ENCODE peak calls at places on chromosomes 6 and 20, in nine cellular contexts. One of them, this sample, is unnamed. For H3K4me1, the result is how much of the 10 kb centered on the place peaks cover.

GRCh38 chr6:124441430-124441829 is 520.8 kb upstream of the RNF217 start:
- DNase-seq in PC-3: no peak
- DNase-seq in cardiac muscle cell: no peak
- DNase-seq in Peyer's patch: no peak
- DNase-seq in GM12878: no peak
- DNase-seq in OCI-LY7: no peak
- DNase-seq in heart right ventricle: no peak
- DNase-seq in ovary: no peak
- DNase-seq in CD8-positive, alpha-beta memory T cell: no peak
- DNase-seq in this sample: no peak

GRCh38 chr20:29878281-29878741 is 1379.2 kb upstream of the DEFB115 start:
- DNase-seq in OCI-LY7: no peak
- DNase-seq in cardiac muscle cell: no peak
- DNase-seq in CD8-positive, alpha-beta memory T cell: no peak
- DNase-seq in PC-3: peak
- DNase-seq in GM12878: no peak
- DNase-seq in heart right ventricle: no peak
- DNase-seq in Peyer's patch: peak
- DNase-seq in ovary: no peak
- DNase-seq in this sample: no peak

GRCh38 chr6:38679668-38680067 is 23.3 kb downstream of the GLO1 start:
- DNase-seq in PC-3: no peak
- DNase-seq in Peyer's patch: no peak
- DNase-seq in GM12878: no peak
- DNase-seq in CD8-positive, alpha-beta memory T cell: no peak
- DNase-seq in cardiac muscle cell: no peak
- DNase-seq in ovary: no peak
- DNase-seq in OCI-LY7: no peak
- DNase-seq in heart right ventricle: no peak
- DNase-seq in this sample: no peak

GRCh38 chr6:162733489-162733888 is 5.7 kb downstream of the PACRG start:
- DNase-seq in OCI-LY7: peak
- DNase-seq in ovary: no peak
- DNase-seq in CD8-positive, alpha-beta memory T cell: no peak
- DNase-seq in GM12878: no peak
- DNase-seq in heart right ventricle: no peak
- DNase-seq in Peyer's patch: no peak
- DNase-seq in PC-3: no peak
- DNase-seq in cardiac muscle cell: no peak
- DNase-seq in this sample: no peak

GRCh38 chr6:30391240-30391639 is 46.3 kb downstream of the RPP21 start:
- DNase-seq in ovary: no peak
- DNase-seq in cardiac muscle cell: no peak
- DNase-seq in heart right ventricle: no peak
- DNase-seq in GM12878: no peak
- DNase-seq in Peyer's patch: no peak
- DNase-seq in PC-3: no peak
- DNase-seq in OCI-LY7: no peak
- DNase-seq in CD8-positive, alpha-beta memory T cell: no peak
- DNase-seq in this sample: no peak

GRCh38 chr6:1819007-1819406 is 209.3 kb downstream of the FOXC1 start:
- DNase-seq in heart right ventricle: no peak
- DNase-seq in CD8-positive, alpha-beta memory T cell: no peak
- DNase-seq in GM12878: no peak
- DNase-seq in cardiac muscle cell: no peak
- DNase-seq in PC-3: no peak
- DNase-seq in Peyer's patch: no peak
- DNase-seq in OCI-LY7: no peak
- DNase-seq in ovary: no peak
- DNase-seq in this sample: no peak

GRCh38 chr6:132830236-132830799 is 15.9 kb downstream of the RPS12 start:
- DNase-seq in PC-3: peak
- DNase-seq in heart right ventricle: peak
- DNase-seq in Peyer's patch: no peak
- DNase-seq in OCI-LY7: peak
- DNase-seq in GM12878: no peak
- DNase-seq in CD8-positive, alpha-beta memory T cell: no peak
- DNase-seq in ovary: no peak
- DNase-seq in cardiac muscle cell: peak
- DNase-seq in this sample: no peak

GRCh38 chr6:21753571-21754108 is 160.1 kb downstream of the SOX4 start:
- DNase-seq in ovary: no peak
- DNase-seq in OCI-LY7: no peak
- DNase-seq in Peyer's patch: no peak
- DNase-seq in GM12878: no peak
- DNase-seq in cardiac muscle cell: no peak
- DNase-seq in PC-3: peak
- DNase-seq in heart right ventricle: no peak
- DNase-seq in CD8-positive, alpha-beta memory T cell: no peak
- DNase-seq in this sample: no peak

GRCh38 chr6:2810092-2810671 is 31.5 kb downstream of the SERPINB1 start:
- DNase-seq in cardiac muscle cell: no peak
- DNase-seq in GM12878: no peak
- DNase-seq in ovary: no peak
- DNase-seq in Peyer's patch: no peak
- DNase-seq in heart right ventricle: no peak
- DNase-seq in PC-3: peak
- DNase-seq in OCI-LY7: no peak
- DNase-seq in CD8-positive, alpha-beta memory T cell: no peak
- DNase-seq in this sample: no peak

GRCh38 chr6:4055420-4056041 is 23.4 kb downstream of the FAM217A start:
- DNase-seq in OCI-LY7: peak
- DNase-seq in PC-3: peak
- DNase-seq in ovary: no peak
- DNase-seq in heart right ventricle: peak
- DNase-seq in Peyer's patch: no peak
- DNase-seq in CD8-positive, alpha-beta memory T cell: no peak
- DNase-seq in cardiac muscle cell: no peak
- DNase-seq in GM12878: no peak
- DNase-seq in this sample: no peak

GRCh38 chr6:75409928-75410327 is 83.7 kb downstream of the FILIP1 start:
- DNase-seq in heart right ventricle: no peak
- DNase-seq in Peyer's patch: no peak
- DNase-seq in CD8-positive, alpha-beta memory T cell: no peak
- DNase-seq in ovary: no peak
- DNase-seq in GM12878: no peak
- DNase-seq in OCI-LY7: no peak
- DNase-seq in PC-3: no peak
- DNase-seq in cardiac muscle cell: no peak
- DNase-seq in this sample: no peak

GRCh38 chr6:12311106-12311505 is 20.9 kb downstream of the EDN1 start:
- DNase-seq in cardiac muscle cell: no peak
- DNase-seq in OCI-LY7: no peak
- DNase-seq in GM12878: no peak
- DNase-seq in Peyer's patch: no peak
- DNase-seq in PC-3: peak
- DNase-seq in CD8-positive, alpha-beta memory T cell: no peak
- DNase-seq in ovary: no peak
- DNase-seq in heart right ventricle: no peak
- DNase-seq in this sample: no peak

GRCh38 chr20:35773154-35773751 is 1.4 kb downstream of the PHF20 start:
- DNase-seq in GM12878: peak
- DNase-seq in Peyer's patch: no peak
- DNase-seq in OCI-LY7: peak
- DNase-seq in CD8-positive, alpha-beta memory T cell: peak
- DNase-seq in cardiac muscle cell: no peak
- DNase-seq in ovary: no peak
- DNase-seq in PC-3: peak
- DNase-seq in heart right ventricle: peak
- DNase-seq in this sample: peak

GRCh38 chr6:97630592-97630991 is 347.6 kb upstream of the MMS22L start:
- DNase-seq in Peyer's patch: no peak
- DNase-seq in ovary: no peak
- DNase-seq in OCI-LY7: no peak
- DNase-seq in CD8-positive, alpha-beta memory T cell: no peak
- DNase-seq in cardiac muscle cell: no peak
- DNase-seq in PC-3: peak
- DNase-seq in heart right ventricle: no peak
- DNase-seq in GM12878: no peak
- DNase-seq in this sample: no peak

GRCh38 chr6:139519571-139520031 is 145.2 kb upstream of the CITED2 start:
- DNase-seq in Peyer's patch: no peak
- DNase-seq in OCI-LY7: no peak
- DNase-seq in PC-3: no peak
- DNase-seq in heart right ventricle: no peak
- DNase-seq in ovary: no peak
- DNase-seq in CD8-positive, alpha-beta memory T cell: no peak
- DNase-seq in GM12878: no peak
- DNase-seq in cardiac muscle cell: no peak
- DNase-seq in this sample: no peak

GRCh38 chr20:4060054-4060795 is 44.9 kb upstream of the RNF24 start:
- DNase-seq in ovary: no peak
- DNase-seq in heart right ventricle: peak
- DNase-seq in OCI-LY7: no peak
- DNase-seq in CD8-positive, alpha-beta memory T cell: no peak
- DNase-seq in PC-3: no peak
- DNase-seq in cardiac muscle cell: no peak
- DNase-seq in Peyer's patch: peak
- DNase-seq in GM12878: peak
- DNase-seq in this sample: peak

GRCh38 chr6:152290693-152291092 is 346.5 kb downstream of the SYNE1 start:
- DNase-seq in Peyer's patch: no peak
- DNase-seq in heart right ventricle: no peak
- DNase-seq in GM12878: no peak
- DNase-seq in CD8-positive, alpha-beta memory T cell: no peak
- DNase-seq in OCI-LY7: no peak
- DNase-seq in PC-3: no peak
- DNase-seq in ovary: no peak
- DNase-seq in cardiac muscle cell: no peak
- DNase-seq in this sample: no peak

GRCh38 chr6:149316740-149317655 is 514 bp upstream of the TAB2 start:
- DNase-seq in PC-3: peak
- DNase-seq in CD8-positive, alpha-beta memory T cell: peak
- DNase-seq in OCI-LY7: peak
- DNase-seq in GM12878: peak
- DNase-seq in cardiac muscle cell: peak
- DNase-seq in heart right ventricle: peak
- DNase-seq in Peyer's patch: peak
- DNase-seq in ovary: peak
- DNase-seq in this sample: peak

GRCh38 chr20:10313701-10314100 is 95.1 kb downstream of the SNAP25 start:
- DNase-seq in cardiac muscle cell: peak
- DNase-seq in OCI-LY7: no peak
- DNase-seq in heart right ventricle: no peak
- DNase-seq in Peyer's patch: no peak
- DNase-seq in PC-3: no peak
- DNase-seq in GM12878: no peak
- DNase-seq in CD8-positive, alpha-beta memory T cell: no peak
- DNase-seq in ovary: no peak
- DNase-seq in this sample: no peak

GRCh38 chr20:36162272-36162966 is 7.9 kb downstream of the EPB41L1 start:
- DNase-seq in PC-3: no peak
- DNase-seq in ovary: no peak
- DNase-seq in cardiac muscle cell: no peak
- DNase-seq in Peyer's patch: no peak
- DNase-seq in OCI-LY7: no peak
- DNase-seq in heart right ventricle: no peak
- DNase-seq in CD8-positive, alpha-beta memory T cell: no peak
- DNase-seq in GM12878: no peak
- DNase-seq in this sample: no peak

GRCh38 chr6:139373154-139373927 is 1.1 kb downstream of the CITED2 start:
- DNase-seq in Peyer's patch: peak
- DNase-seq in cardiac muscle cell: peak
- DNase-seq in PC-3: peak
- DNase-seq in ovary: peak
- DNase-seq in CD8-positive, alpha-beta memory T cell: peak
- DNase-seq in GM12878: peak
- DNase-seq in heart right ventricle: peak
- DNase-seq in OCI-LY7: peak
- DNase-seq in this sample: peak

GRCh38 chr6:12851123-12851695 is 134.6 kb downstream of the PHACTR1 start:
- DNase-seq in PC-3: no peak
- DNase-seq in heart right ventricle: no peak
- DNase-seq in ovary: no peak
- DNase-seq in GM12878: no peak
- DNase-seq in OCI-LY7: no peak
- DNase-seq in Peyer's patch: no peak
- DNase-seq in cardiac muscle cell: no peak
- DNase-seq in CD8-positive, alpha-beta memory T cell: no peak
- DNase-seq in this sample: no peak

DNA sequence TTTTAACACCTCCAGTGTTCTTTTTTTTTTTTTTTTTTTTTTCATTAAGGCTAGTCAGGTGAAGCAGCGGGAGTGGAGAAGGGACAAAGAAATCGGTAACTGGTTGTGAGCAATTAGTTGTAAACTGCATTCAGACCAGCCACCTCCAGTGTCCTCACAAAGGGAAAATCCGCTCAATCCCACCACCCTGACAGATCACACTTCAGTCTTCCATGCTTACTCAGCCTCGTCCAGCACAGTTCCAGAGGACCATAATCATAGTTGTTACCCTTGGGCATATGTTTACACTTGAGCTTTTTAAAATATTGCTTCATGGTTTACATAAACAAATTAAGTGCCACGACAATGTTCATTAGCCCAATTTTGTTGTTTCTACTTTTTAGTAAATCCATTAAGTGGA is 10.2 kb downstream of the DYNLRB1 start:
- DNase-seq in PC-3: no peak
- DNase-seq in GM12878: no peak
- DNase-seq in OCI-LY7: no peak
- DNase-seq in heart right ventricle: no peak
- DNase-seq in CD8-positive, alpha-beta memory T cell: no peak
- DNase-seq in ovary: no peak
- DNase-seq in Peyer's patch: no peak
- DNase-seq in cardiac muscle cell: no peak
- DNase-seq in this sample: no peak
- H3K4me3 ChIP-seq in PC-3: peak
- H3K4me3 ChIP-seq in GM12878: no peak
- H3K4me3 ChIP-seq in OCI-LY7: no peak
- H3K4me3 ChIP-seq in heart right ventricle: no peak
- H3K4me3 ChIP-seq in CD8-positive, alpha-beta memory T cell: no peak
- H3K4me3 ChIP-seq in ovary: no peak
- H3K4me3 ChIP-seq in Peyer's patch: no peak
- H3K4me3 ChIP-seq in cardiac muscle cell: no peak
- H3K4me3 ChIP-seq in this sample: no peak

GRCh38 chr6:16754274-16754673 is 7.0 kb downstream of the ATXN1 start:
- DNase-seq in cardiac muscle cell: no peak
- DNase-seq in Peyer's patch: no peak
- DNase-seq in heart right ventricle: no peak
- DNase-seq in CD8-positive, alpha-beta memory T cell: no peak
- DNase-seq in ovary: no peak
- DNase-seq in GM12878: no peak
- DNase-seq in OCI-LY7: no peak
- DNase-seq in PC-3: no peak
- DNase-seq in this sample: no peak
- H3K4me1 ChIP-seq in cardiac muscle cell: under half
- H3K4me1 ChIP-seq in Peyer's patch: under half
- H3K4me1 ChIP-seq in heart right ventricle: under half
- H3K4me1 ChIP-seq in CD8-positive, alpha-beta memory T cell: under half
- H3K4me1 ChIP-seq in ovary: under half
- H3K4me1 ChIP-seq in GM12878: under half
- H3K4me1 ChIP-seq in OCI-LY7: under half
- H3K4me1 ChIP-seq in PC-3: half or more
- H3K4me1 ChIP-seq in this sample: half or more

GRCh38 chr20:24756292-24757025 is 192.6 kb upstream of the CST7 start:
- DNase-seq in GM12878: no peak
- DNase-seq in heart right ventricle: no peak
- DNase-seq in OCI-LY7: no peak
- DNase-seq in PC-3: no peak
- DNase-seq in CD8-positive, alpha-beta memory T cell: no peak
- DNase-seq in Peyer's patch: no peak
- DNase-seq in cardiac muscle cell: no peak
- DNase-seq in ovary: no peak
- DNase-seq in this sample: no peak
- H3K4me3 ChIP-seq in GM12878: no peak
- H3K4me3 ChIP-seq in heart right ventricle: no peak
- H3K4me3 ChIP-seq in OCI-LY7: no peak
- H3K4me3 ChIP-seq in PC-3: no peak
- H3K4me3 ChIP-seq in CD8-positive, alpha-beta memory T cell: no peak
- H3K4me3 ChIP-seq in Peyer's patch: no peak
- H3K4me3 ChIP-seq in cardiac muscle cell: no peak
- H3K4me3 ChIP-seq in ovary: no peak
- H3K4me3 ChIP-seq in this sample: no peak

GRCh38 chr20:44888226-44889103 is 3.0 kb downstream of the YWHAB start:
- DNase-seq in OCI-LY7: peak
- DNase-seq in cardiac muscle cell: no peak
- DNase-seq in CD8-positive, alpha-beta memory T cell: no peak
- DNase-seq in heart right ventricle: no peak
- DNase-seq in PC-3: peak
- DNase-seq in GM12878: no peak
- DNase-seq in Peyer's patch: no peak
- DNase-seq in ovary: no peak
- DNase-seq in this sample: no peak
- H3K4me1 ChIP-seq in OCI-LY7: under half
- H3K4me1 ChIP-seq in cardiac muscle cell: under half
- H3K4me1 ChIP-seq in CD8-positive, alpha-beta memory T cell: half or more
- H3K4me1 ChIP-seq in heart right ventricle: under half
- H3K4me1 ChIP-seq in PC-3: under half
- H3K4me1 ChIP-seq in GM12878: under half
- H3K4me1 ChIP-seq in Peyer's patch: under half
- H3K4me1 ChIP-seq in ovary: under half
- H3K4me1 ChIP-seq in this sample: under half

This sample was measured in mucosa of descending colon.